ENCODE peak calls at places on chromosome 16, in five cellular contexts. D, W, E, T and H are unnamed samples.

GRCh38 chr16:81521141-81521626 is 76.6 kb downstream of the CMIP start:
- DNase-seq in D (no peak), W (peak), E (peak), T (no peak), H (no peak)

GRCh38 chr16:22321340-22322001 is 24.3 kb downstream of the POLR3E start:
- DNase-seq in E (peak), D (peak), T (peak), W (peak), H (peak)

GRCh38 chr16:75078886-75079285 is 37.7 kb downstream of the LDHD start:
- DNase-seq in T (no peak), D (no peak), W (no peak), E (no peak), H (no peak)

GRCh38 chr16:9135797-9136196 is 44.4 kb downstream of the HAPSTR1 start:
- DNase-seq in E (no peak), T (no peak), D (no peak), W (no peak), H (no peak)

GRCh38 chr16:57924514-57924913 is 46.4 kb downstream of the CNGB1 start:
- DNase-seq in T (no peak), W (no peak), E (no peak), D (no peak), H (no peak)

GRCh38 chr16:13835357-13835756 is 84.6 kb upstream of the ERCC4 start:
- DNase-seq in W (no peak), D (peak), T (no peak), E (no peak), H (no peak)

GRCh38 chr16:27452569-27453475 is 50.8 kb downstream of the IL21R start:
- DNase-seq in E (no peak), W (no peak), T (no peak), D (peak), H (no peak)

GRCh38 chr16:9060225-9060624 is 31.2 kb upstream of the HAPSTR1 start:
- DNase-seq in E (no peak), D (no peak), T (no peak), W (no peak), H (no peak)

GRCh38 chr16:35735403-35736251 is 2276.2 kb downstream of the TP53TG3F start:
- DNase-seq in D (no peak), T (no peak), W (no peak), E (no peak), H (no peak)

GRCh38 chr16:531494-532125 is 4.1 kb downstream of the CAPN15 start:
- DNase-seq in D (no peak), T (no peak), W (no peak), E (no peak), H (no peak)

GRCh38 chr16:16073884-16074781 is 124.7 kb downstream of the ABCC1 start:
- DNase-seq in W (no peak), T (no peak), D (no peak), E (no peak), H (no peak)

GRCh38 chr16:21599158-21599993 is at the start of gene METTL9:
- DNase-seq in E (peak), D (peak), T (peak), W (peak), H (peak)

GRCh38 chr16:80045944-80046660 is 445.6 kb upstream of the MAF start:
- DNase-seq in T (no peak), D (no peak), E (no peak), W (no peak), H (no peak)

GRCh38 chr16:31470615-31471014 is 1.3 kb upstream of the TGFB1I1 start:
- DNase-seq in T (no peak), D (no peak), E (no peak), W (no peak), H (no peak)

GRCh38 chr16:5442986-5443385 is 345.4 kb upstream of the EEF2KMT start:
- DNase-seq in E (no peak), D (no peak), T (no peak), W (no peak), H (no peak)

DNA sequence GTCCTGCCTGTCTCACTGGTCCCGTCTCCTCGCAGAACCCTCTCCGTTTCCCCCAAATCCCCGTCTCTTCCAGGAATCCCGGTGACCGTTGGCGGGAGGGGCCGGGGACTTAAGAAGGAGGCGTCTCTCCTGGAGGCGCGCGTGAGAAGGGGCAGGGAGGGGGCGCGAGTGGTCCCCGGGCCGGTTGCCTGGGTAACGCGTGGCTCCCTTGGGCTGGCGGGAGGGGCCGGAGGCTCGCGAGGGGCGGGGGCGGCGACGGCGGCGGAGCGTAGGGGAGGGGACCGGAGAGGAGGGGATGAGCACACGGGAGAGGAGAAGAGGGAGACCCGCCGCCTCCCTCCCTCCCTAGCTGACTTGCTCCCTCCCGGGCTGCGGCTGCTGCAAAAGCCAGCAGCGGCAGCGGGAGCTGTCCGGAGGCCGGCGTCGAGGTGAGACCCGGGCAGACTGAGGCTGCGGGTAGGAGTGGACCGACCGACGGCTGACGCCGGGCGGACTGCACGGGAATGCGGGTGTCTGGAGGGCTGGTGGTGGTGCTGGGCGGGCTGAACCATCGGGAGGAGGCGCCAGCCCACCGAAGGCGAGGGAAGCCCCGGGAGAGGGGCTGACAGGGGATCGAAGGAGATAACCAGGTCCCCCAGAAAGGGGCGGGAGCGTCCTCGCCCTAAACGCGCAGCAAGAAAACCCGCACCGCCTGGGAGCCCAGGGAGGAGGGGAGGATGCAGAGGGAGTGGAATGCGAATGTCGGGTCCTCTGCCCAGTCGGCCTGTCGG is at the start of gene PRRT2:
- DNase-seq in E (no peak), T (peak), D (no peak), W (peak), H (peak)
- H3K27ac ChIP-seq in E (peak), T (peak), D (no peak), W (peak), H (peak)

GRCh38 chr16:23464196-23464595 is 11.2 kb upstream of the COG7 start:
- DNase-seq in E (no peak), T (no peak), D (no peak), W (no peak), H (no peak)
- H3K4me3 ChIP-seq in E (no peak), T (no peak), D (no peak), W (no peak), H (no peak)

DNA sequence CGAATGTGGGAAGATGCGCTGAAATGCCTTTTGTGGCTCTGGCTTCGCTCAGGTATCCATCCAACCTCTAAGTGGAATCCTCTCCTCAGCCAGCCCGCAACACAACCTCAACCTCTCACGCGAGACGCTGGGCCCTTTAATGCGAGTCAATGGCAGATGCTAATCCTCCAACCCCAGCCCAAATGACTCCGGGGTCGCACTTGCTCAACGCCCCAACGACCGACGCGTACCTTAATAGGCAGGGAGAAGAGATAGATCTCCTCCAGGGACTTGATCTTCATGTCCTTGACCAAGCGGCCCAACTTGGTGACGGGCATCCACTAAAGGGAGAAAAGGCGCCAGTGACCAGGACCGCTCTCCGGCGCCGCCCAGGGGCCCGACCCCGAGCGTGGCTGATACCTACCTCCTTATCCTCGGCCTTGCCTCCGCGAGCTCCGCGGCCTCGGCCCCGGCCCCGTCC is 550 bp downstream of the RPS2 start:
- DNase-seq in D (no peak), E (peak), T (peak), W (no peak), H (no peak)
- H3K27ac ChIP-seq in D (peak), E (peak), T (peak), W (peak), H (peak)

DNA sequence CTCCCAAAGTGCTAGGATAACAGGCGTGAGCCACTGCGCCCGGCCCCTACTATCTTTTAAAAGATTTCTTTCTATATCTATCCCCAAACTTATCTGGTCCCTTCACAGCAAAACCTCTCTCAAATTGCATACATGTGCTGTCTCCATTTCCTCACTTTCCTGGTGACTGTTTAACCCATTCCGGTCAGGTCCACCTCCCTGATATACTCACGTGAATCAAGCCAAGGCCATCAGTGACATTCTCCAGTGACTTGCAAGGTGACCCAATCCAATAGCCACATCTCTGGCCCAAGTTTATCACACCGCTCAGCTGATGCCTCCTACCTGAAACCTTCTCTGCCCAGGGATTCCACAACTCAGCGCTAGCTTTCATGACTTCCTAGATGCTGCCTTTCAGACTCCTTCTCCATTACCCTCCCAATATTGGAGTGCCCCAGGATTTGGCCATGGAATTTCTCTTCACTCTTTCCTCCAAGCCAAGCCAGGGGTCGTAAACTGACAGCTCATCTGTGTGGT is 1.4 kb upstream of the CTCF start:
- DNase-seq in W (no peak), D (no peak), E (no peak), T (no peak), H (no peak)
- H3K4me3 ChIP-seq in W (no peak), D (peak), E (no peak), T (peak), H (peak)

DNA sequence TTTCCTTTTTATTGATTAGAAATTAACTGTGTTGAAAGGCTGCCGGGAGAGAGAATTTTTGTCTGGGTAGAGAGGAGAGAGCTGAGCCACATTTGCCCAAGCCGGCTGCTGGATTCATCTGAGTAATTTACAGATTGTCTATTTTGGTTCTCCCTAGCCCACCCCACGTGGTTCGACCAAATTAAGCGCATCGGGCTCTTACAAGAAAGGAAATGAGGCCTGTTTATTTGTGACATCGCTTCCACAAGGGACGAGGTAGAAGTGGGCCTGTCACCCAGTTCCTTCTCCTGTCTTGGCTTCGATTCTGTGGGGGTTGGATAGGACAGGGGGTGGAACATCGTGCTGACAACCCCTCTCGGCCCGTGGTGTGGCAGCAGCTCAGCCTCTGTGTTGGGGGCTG is 42.9 kb downstream of the SYT17 start:
- DNase-seq in E (no peak), D (peak), T (no peak), W (no peak), H (no peak)
- H3K27ac ChIP-seq in E (no peak), D (peak), T (no peak), W (no peak), H (no peak)

DNA sequence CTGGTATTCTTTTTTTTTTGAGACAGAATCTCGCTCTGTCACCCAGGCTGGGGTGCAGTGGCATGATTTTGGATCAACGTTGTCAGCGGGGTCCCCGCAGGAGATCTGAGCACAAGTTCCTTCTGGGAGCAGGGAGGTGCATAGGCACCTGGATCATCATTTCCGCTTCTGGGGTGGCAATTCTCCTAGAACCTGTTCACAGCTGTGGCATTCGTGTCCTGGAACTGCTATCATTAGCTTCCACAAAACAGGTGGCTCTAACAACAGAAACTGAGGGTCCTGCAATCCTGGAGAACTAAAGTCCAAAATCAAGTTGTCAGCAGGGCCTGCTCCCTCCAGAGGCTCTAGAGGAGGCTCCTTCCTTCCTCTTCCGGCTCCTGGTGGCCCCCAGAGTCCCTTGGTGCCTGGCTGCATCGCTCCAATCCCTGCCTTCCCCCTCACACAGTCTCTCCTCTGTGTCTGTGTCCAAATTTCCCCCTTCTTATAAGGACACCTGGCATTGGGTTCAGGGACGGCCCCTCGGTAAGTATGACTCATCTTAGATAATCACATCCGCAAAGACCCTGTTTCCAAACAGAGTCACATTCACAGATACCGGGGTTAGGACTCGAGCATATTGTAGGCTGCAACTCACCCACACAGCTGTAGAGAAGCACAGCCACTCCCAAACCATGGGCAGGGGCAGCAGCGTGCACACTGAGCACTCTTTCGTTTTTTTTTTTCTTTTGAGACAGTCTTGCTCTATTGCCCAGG is 43.5 kb upstream of the KLHDC4 start:
- DNase-seq in D (peak), E (no peak), T (no peak), W (no peak), H (no peak)
- H3K4me3 ChIP-seq in D (no peak), E (no peak), T (no peak), W (no peak), H (no peak)

GRCh38 chr16:85006639-85007038 is 4.7 kb downstream of the ZDHHC7 start:
- DNase-seq in D (no peak), W (no peak), T (no peak), E (no peak), H (no peak)

GRCh38 chr16:85003076-85003475 is 8.3 kb downstream of the ZDHHC7 start:
- DNase-seq in W (no peak), T (no peak), D (no peak), E (no peak), H (no peak)

GRCh38 chr16:85003723-85004586 is 7.4 kb downstream of the ZDHHC7 start:
- DNase-seq in T (no peak), D (no peak), W (no peak), E (no peak), H (no peak)

GRCh38 chr16:85005278-85006069 is 5.9 kb downstream of the ZDHHC7 start:
- DNase-seq in W (no peak), D (no peak), T (no peak), E (no peak), H (no peak)

GRCh38 chr16:85004587-85005205 is 6.6 kb downstream of the ZDHHC7 start:
- DNase-seq in T (no peak), E (no peak), W (no peak), D (no peak), H (no peak)
- H3K27ac ChIP-seq in T (peak), E (no peak), W (peak), D (no peak), H (no peak)

GRCh38 chr16:24976971-24977672 is 38.0 kb downstream of the ARHGAP17 start:
- DNase-seq in W (no peak), D (no peak), T (no peak), E (no peak), H (no peak)
- H3K4me3 ChIP-seq in W (no peak), D (no peak), T (no peak), E (no peak), H (no peak)

GRCh38 chr16:83258366-83258765 is 549.4 kb upstream of the HSBP1 start:
- DNase-seq in W (no peak), T (no peak), D (no peak), E (no peak), H (no peak)

GRCh38 chr16:83248735-83249469 is 558.9 kb upstream of the HSBP1 start:
- DNase-seq in W (no peak), E (no peak), D (no peak), T (no peak), H (no peak)

GRCh38 chr16:83247767-83248372 is 559.9 kb upstream of the HSBP1 start:
- DNase-seq in D (no peak), W (no peak), E (no peak), T (no peak), H (no peak)

GRCh38 chr16:83253526-83253925 is 554.3 kb upstream of the HSBP1 start:
- DNase-seq in W (no peak), T (no peak), D (no peak), E (no peak), H (no peak)
- H3K27ac ChIP-seq in W (no peak), T (no peak), D (no peak), E (no peak), H (no peak)